ENCODE peak calls at places on chromosomes 13 and 19, in six cellular contexts. One of them, this sample, is unnamed. For H3K36me3, the result is how much of the 10 kb centered on the place peaks cover.

GRCh38 chr19:12664406-12665280 is 1.9 kb downstream of the MAN2B1 start:
- DNase-seq in body of pancreas: no peak
- DNase-seq in mucosa of descending colon: no peak
- DNase-seq in heart right ventricle: no peak
- DNase-seq in CD8-positive, alpha-beta T cell: peak
- DNase-seq in GM23338: peak
- DNase-seq in this sample: no peak

GRCh38 chr19:17579523-17580244 is 24.2 kb downstream of the COLGALT1 start:
- DNase-seq in body of pancreas: no peak
- DNase-seq in mucosa of descending colon: peak
- DNase-seq in heart right ventricle: peak
- DNase-seq in CD8-positive, alpha-beta T cell: no peak
- DNase-seq in GM23338: peak
- DNase-seq in this sample: peak

GRCh38 chr19:47111081-47111589 is 2.4 kb downstream of the ZC3H4 start:
- DNase-seq in body of pancreas: peak
- DNase-seq in mucosa of descending colon: peak
- DNase-seq in heart right ventricle: peak
- DNase-seq in CD8-positive, alpha-beta T cell: peak
- DNase-seq in GM23338: no peak
- DNase-seq in this sample: no peak

GRCh38 chr13:41706189-41706588 is 248.8 kb downstream of the RGCC start:
- DNase-seq in body of pancreas: no peak
- DNase-seq in mucosa of descending colon: no peak
- DNase-seq in heart right ventricle: no peak
- DNase-seq in CD8-positive, alpha-beta T cell: no peak
- DNase-seq in GM23338: no peak
- DNase-seq in this sample: no peak

GRCh38 chr13:99981115-99982020 is at the start of gene ZIC2:
- DNase-seq in body of pancreas: no peak
- DNase-seq in mucosa of descending colon: peak
- DNase-seq in heart right ventricle: no peak
- DNase-seq in CD8-positive, alpha-beta T cell: no peak
- DNase-seq in GM23338: peak
- DNase-seq in this sample: peak

GRCh38 chr19:29389495-29389894 is 136.3 kb upstream of the VSTM2B start:
- DNase-seq in body of pancreas: no peak
- DNase-seq in mucosa of descending colon: no peak
- DNase-seq in heart right ventricle: peak
- DNase-seq in CD8-positive, alpha-beta T cell: no peak
- DNase-seq in GM23338: no peak
- DNase-seq in this sample: no peak

GRCh38 chr19:41792513-41793413 is 3.6 kb upstream of the CEACAM3 start:
- DNase-seq in body of pancreas: peak
- DNase-seq in mucosa of descending colon: peak
- DNase-seq in heart right ventricle: peak
- DNase-seq in CD8-positive, alpha-beta T cell: peak
- DNase-seq in GM23338: peak
- DNase-seq in this sample: peak

GRCh38 chr19:18798384-18799352 is 7.6 kb upstream of the COMP start:
- DNase-seq in body of pancreas: no peak
- DNase-seq in mucosa of descending colon: peak
- DNase-seq in heart right ventricle: no peak
- DNase-seq in CD8-positive, alpha-beta T cell: no peak
- DNase-seq in GM23338: peak
- DNase-seq in this sample: no peak

GRCh38 chr19:51514866-51515481 is 13.4 kb upstream of the SIGLEC12 start:
- DNase-seq in body of pancreas: no peak
- DNase-seq in mucosa of descending colon: no peak
- DNase-seq in heart right ventricle: no peak
- DNase-seq in CD8-positive, alpha-beta T cell: no peak
- DNase-seq in GM23338: peak
- DNase-seq in this sample: no peak

GRCh38 chr13:70950664-70951063 is 842.4 kb upstream of the KLHL1 start:
- DNase-seq in body of pancreas: no peak
- DNase-seq in mucosa of descending colon: no peak
- DNase-seq in heart right ventricle: no peak
- DNase-seq in CD8-positive, alpha-beta T cell: no peak
- DNase-seq in GM23338: no peak
- DNase-seq in this sample: no peak

GRCh38 chr13:94419304-94419943 is 60.1 kb downstream of the DCT start:
- DNase-seq in body of pancreas: no peak
- DNase-seq in mucosa of descending colon: no peak
- DNase-seq in heart right ventricle: no peak
- DNase-seq in CD8-positive, alpha-beta T cell: no peak
- DNase-seq in GM23338: no peak
- DNase-seq in this sample: no peak

GRCh38 chr19:4066682-4067395 is at the start of gene ZBTB7A:
- DNase-seq in body of pancreas: peak
- DNase-seq in mucosa of descending colon: peak
- DNase-seq in heart right ventricle: peak
- DNase-seq in CD8-positive, alpha-beta T cell: peak
- DNase-seq in GM23338: peak
- DNase-seq in this sample: peak

GRCh38 chr13:90272356-90272755 is 1075.1 kb upstream of the MIR17HG start:
- DNase-seq in body of pancreas: no peak
- DNase-seq in mucosa of descending colon: no peak
- DNase-seq in heart right ventricle: no peak
- DNase-seq in CD8-positive, alpha-beta T cell: no peak
- DNase-seq in GM23338: no peak
- DNase-seq in this sample: no peak

GRCh38 chr13:27970382-27971235 is 1.5 kb upstream of the CDX2 start:
- DNase-seq in body of pancreas: no peak
- DNase-seq in mucosa of descending colon: peak
- DNase-seq in heart right ventricle: no peak
- DNase-seq in CD8-positive, alpha-beta T cell: no peak
- DNase-seq in GM23338: no peak
- DNase-seq in this sample: no peak

GRCh38 chr19:58305932-58306323 is 751 bp downstream of the ERVK3-1 start:
- DNase-seq in body of pancreas: no peak
- DNase-seq in mucosa of descending colon: no peak
- DNase-seq in heart right ventricle: no peak
- DNase-seq in CD8-positive, alpha-beta T cell: no peak
- DNase-seq in GM23338: no peak
- DNase-seq in this sample: peak

GRCh38 chr13:27574661-27575060 is 45.7 kb downstream of the LNX2 start:
- DNase-seq in body of pancreas: no peak
- DNase-seq in mucosa of descending colon: no peak
- DNase-seq in heart right ventricle: no peak
- DNase-seq in CD8-positive, alpha-beta T cell: no peak
- DNase-seq in GM23338: no peak
- DNase-seq in this sample: no peak

GRCh38 chr13:51342706-51343105 is 3.2 kb downstream of the SERPINE3 start:
- DNase-seq in body of pancreas: no peak
- DNase-seq in mucosa of descending colon: no peak
- DNase-seq in heart right ventricle: no peak
- DNase-seq in CD8-positive, alpha-beta T cell: no peak
- DNase-seq in GM23338: no peak
- DNase-seq in this sample: no peak

GRCh38 chr13:91946498-91947070 is 548.2 kb downstream of the GPC5 start:
- DNase-seq in body of pancreas: no peak
- DNase-seq in mucosa of descending colon: no peak
- DNase-seq in heart right ventricle: no peak
- DNase-seq in CD8-positive, alpha-beta T cell: no peak
- DNase-seq in GM23338: peak
- DNase-seq in this sample: no peak

GRCh38 chr19:18520848-18521691 is 800 bp downstream of the ELL start:
- DNase-seq in body of pancreas: peak
- DNase-seq in mucosa of descending colon: peak
- DNase-seq in heart right ventricle: peak
- DNase-seq in CD8-positive, alpha-beta T cell: no peak
- DNase-seq in GM23338: peak
- DNase-seq in this sample: peak

GRCh38 chr13:25046985-25047660 is 48.8 kb upstream of the PABPC3 start:
- DNase-seq in body of pancreas: no peak
- DNase-seq in mucosa of descending colon: no peak
- DNase-seq in heart right ventricle: no peak
- DNase-seq in CD8-positive, alpha-beta T cell: no peak
- DNase-seq in GM23338: peak
- DNase-seq in this sample: no peak

GRCh38 chr13:48902421-48902820 is 73.3 kb upstream of the FNDC3A start:
- DNase-seq in body of pancreas: no peak
- DNase-seq in mucosa of descending colon: no peak
- DNase-seq in heart right ventricle: no peak
- DNase-seq in CD8-positive, alpha-beta T cell: no peak
- DNase-seq in GM23338: peak
- DNase-seq in this sample: no peak

GRCh38 chr19:13116282-13117175 is at the start of gene TRMT1:
- DNase-seq in body of pancreas: peak
- DNase-seq in mucosa of descending colon: peak
- DNase-seq in heart right ventricle: peak
- DNase-seq in CD8-positive, alpha-beta T cell: peak
- DNase-seq in GM23338: peak
- DNase-seq in this sample: peak

GRCh38 chr13:52851153-52851962 is 2.9 kb upstream of the PCDH8 start:
- DNase-seq in body of pancreas: peak
- DNase-seq in mucosa of descending colon: peak
- DNase-seq in heart right ventricle: peak
- DNase-seq in CD8-positive, alpha-beta T cell: no peak
- DNase-seq in GM23338: peak
- DNase-seq in this sample: no peak

GRCh38 chr13:41352935-41353801 is 42.1 kb downstream of the NAA16 start:
- DNase-seq in body of pancreas: no peak
- DNase-seq in mucosa of descending colon: no peak
- DNase-seq in heart right ventricle: peak
- DNase-seq in CD8-positive, alpha-beta T cell: peak
- DNase-seq in GM23338: peak
- DNase-seq in this sample: peak

DNA sequence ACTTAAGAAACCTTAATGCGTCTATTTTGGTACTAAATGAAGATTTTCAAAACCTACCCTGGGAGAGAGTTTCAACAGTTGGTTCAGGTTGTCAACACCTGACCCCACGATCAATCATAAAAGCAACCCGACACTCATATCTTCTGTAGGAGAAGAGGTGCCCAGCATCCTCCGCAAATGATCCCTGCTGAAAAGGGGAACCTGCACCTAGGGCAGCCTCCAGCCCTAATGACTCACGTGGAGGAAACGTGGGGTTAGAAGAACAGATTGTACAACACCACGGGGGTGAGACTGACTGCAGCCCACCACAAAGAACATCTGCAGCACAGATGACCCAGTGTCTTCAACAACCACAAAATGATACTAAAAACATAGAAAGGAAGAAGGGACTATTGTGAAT is 116.3 kb downstream of the RAB20 start:
- DNase-seq in body of pancreas: no peak
- DNase-seq in mucosa of descending colon: no peak
- DNase-seq in heart right ventricle: no peak
- DNase-seq in CD8-positive, alpha-beta T cell: no peak
- DNase-seq in GM23338: no peak
- DNase-seq in this sample: no peak
- H3K36me3 ChIP-seq in body of pancreas: under half
- H3K36me3 ChIP-seq in mucosa of descending colon: under half
- H3K36me3 ChIP-seq in heart right ventricle: half or more
- H3K36me3 ChIP-seq in CD8-positive, alpha-beta T cell: under half
- H3K36me3 ChIP-seq in GM23338: under half
- H3K36me3 ChIP-seq in this sample: under half

GRCh38 chr19:38143847-38144246 is 80.2 kb downstream of the DPF1 start:
- DNase-seq in body of pancreas: no peak
- DNase-seq in mucosa of descending colon: no peak
- DNase-seq in heart right ventricle: no peak
- DNase-seq in CD8-positive, alpha-beta T cell: no peak
- DNase-seq in GM23338: no peak
- DNase-seq in this sample: no peak
- TF ChIP-seq CTCF in body of pancreas: no peak
- TF ChIP-seq CTCF in mucosa of descending colon: no peak
- TF ChIP-seq CTCF in heart right ventricle: no peak
- TF ChIP-seq CTCF in CD8-positive, alpha-beta T cell: no peak
- TF ChIP-seq CTCF in GM23338: peak
- TF ChIP-seq CTCF in this sample: no peak

GRCh38 chr19:49210901-49211451 is 53.4 kb downstream of the TRPM4 start:
- DNase-seq in body of pancreas: no peak
- DNase-seq in mucosa of descending colon: no peak
- DNase-seq in heart right ventricle: no peak
- DNase-seq in CD8-positive, alpha-beta T cell: no peak
- DNase-seq in GM23338: peak
- DNase-seq in this sample: no peak

GRCh38 chr19:49214701-49215100 is 57.1 kb downstream of the TRPM4 start:
- DNase-seq in body of pancreas: no peak
- DNase-seq in mucosa of descending colon: no peak
- DNase-seq in heart right ventricle: no peak
- DNase-seq in CD8-positive, alpha-beta T cell: no peak
- DNase-seq in GM23338: no peak
- DNase-seq in this sample: no peak

GRCh38 chr19:49212302-49212701 is 54.7 kb downstream of the TRPM4 start:
- DNase-seq in body of pancreas: no peak
- DNase-seq in mucosa of descending colon: no peak
- DNase-seq in heart right ventricle: no peak
- DNase-seq in CD8-positive, alpha-beta T cell: no peak
- DNase-seq in GM23338: no peak
- DNase-seq in this sample: peak

GRCh38 chr19:49213791-49214190 is 56.2 kb downstream of the TRPM4 start:
- DNase-seq in body of pancreas: no peak
- DNase-seq in mucosa of descending colon: no peak
- DNase-seq in heart right ventricle: no peak
- DNase-seq in CD8-positive, alpha-beta T cell: no peak
- DNase-seq in GM23338: peak
- DNase-seq in this sample: no peak

GRCh38 chr19:49210108-49210900 is 52.7 kb downstream of the TRPM4 start:
- DNase-seq in body of pancreas: peak
- DNase-seq in mucosa of descending colon: peak
- DNase-seq in heart right ventricle: no peak
- DNase-seq in CD8-positive, alpha-beta T cell: peak
- DNase-seq in GM23338: peak
- DNase-seq in this sample: no peak
- H3K36me3 ChIP-seq in body of pancreas: under half
- H3K36me3 ChIP-seq in mucosa of descending colon: under half
- H3K36me3 ChIP-seq in heart right ventricle: under half
- H3K36me3 ChIP-seq in CD8-positive, alpha-beta T cell: under half
- H3K36me3 ChIP-seq in GM23338: under half
- H3K36me3 ChIP-seq in this sample: under half

GRCh38 chr13:45468676-45469075 is 3.9 kb downstream of the COG3 start:
- DNase-seq in body of pancreas: no peak
- DNase-seq in mucosa of descending colon: no peak
- DNase-seq in heart right ventricle: no peak
- DNase-seq in CD8-positive, alpha-beta T cell: no peak
- DNase-seq in GM23338: peak
- DNase-seq in this sample: peak

GRCh38 chr13:45474584-45475454 is 10.1 kb downstream of the COG3 start:
- DNase-seq in body of pancreas: no peak
- DNase-seq in mucosa of descending colon: no peak
- DNase-seq in heart right ventricle: no peak
- DNase-seq in CD8-positive, alpha-beta T cell: no peak
- DNase-seq in GM23338: no peak
- DNase-seq in this sample: no peak

GRCh38 chr13:45472171-45472705 is 7.5 kb downstream of the COG3 start:
- DNase-seq in body of pancreas: no peak
- DNase-seq in mucosa of descending colon: no peak
- DNase-seq in heart right ventricle: no peak
- DNase-seq in CD8-positive, alpha-beta T cell: no peak
- DNase-seq in GM23338: no peak
- DNase-seq in this sample: no peak

DNA sequence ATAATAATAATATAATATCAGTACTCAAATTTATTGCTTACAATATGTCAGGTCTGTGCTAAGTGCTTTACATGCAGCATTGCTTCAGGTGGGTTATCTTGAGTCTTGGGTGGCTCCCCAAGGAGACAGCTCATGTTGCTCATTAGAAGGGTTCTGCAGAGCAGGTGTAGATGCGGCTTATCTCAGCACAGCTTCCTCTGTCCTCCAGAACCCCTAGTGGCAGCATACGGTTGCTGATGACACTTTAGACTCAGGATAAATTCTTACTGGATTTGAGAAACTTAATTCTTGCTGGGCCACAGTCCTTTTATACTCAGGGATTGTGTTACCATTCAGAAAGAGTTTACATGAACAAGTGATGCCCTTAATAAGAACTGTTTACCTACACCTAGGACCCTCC is 8.9 kb downstream of the COG3 start:
- DNase-seq in body of pancreas: no peak
- DNase-seq in mucosa of descending colon: no peak
- DNase-seq in heart right ventricle: no peak
- DNase-seq in CD8-positive, alpha-beta T cell: peak
- DNase-seq in GM23338: peak
- DNase-seq in this sample: no peak
- TF ChIP-seq CTCF in body of pancreas: no peak
- TF ChIP-seq CTCF in mucosa of descending colon: no peak
- TF ChIP-seq CTCF in heart right ventricle: no peak
- TF ChIP-seq CTCF in CD8-positive, alpha-beta T cell: peak
- TF ChIP-seq CTCF in GM23338: peak
- TF ChIP-seq CTCF in this sample: peak

This sample was measured in PC-9.